ENCODE peak calls at places on chromosomes 11 and 22, in ten cellular contexts. P is SK-N-SH; F is ovary; N is adipocyte; X is adrenal gland; K is heart left ventricle; D is neuronal stem cell; T is ascending aorta; H is effector memory CD4-positive, alpha-beta T cell; V is fibroblast of lung. A is an unnamed sample. For H3K4me1 and H3K9me3, the result is how much of the 10 kb centered on the place peaks cover.

GRCh38 chr11:110805764-110806163 is 93.5 kb upstream of the ARHGAP20 start:
- DNase-seq in N (no peak), F (no peak), X (no peak), H (no peak), V (no peak), D (no peak), P (no peak), K (no peak), T (no peak), A (no peak)

GRCh38 chr11:112785717-112786116 is 175.5 kb upstream of the NCAM1 start:
- DNase-seq in K (peak), F (no peak), V (peak), X (peak), T (no peak), D (no peak), P (no peak), N (peak), H (no peak), A (no peak)

GRCh38 chr11:34204396-34205279 is 99.2 kb downstream of the NAT10 start:
- DNase-seq in K (no peak), N (peak), X (no peak), P (no peak), H (no peak), F (no peak), D (no peak), V (peak), T (no peak), A (no peak)

GRCh38 chr11:69874984-69875673 is 55.9 kb upstream of the FGF3 start:
- DNase-seq in D (no peak), P (peak), X (no peak), F (no peak), H (no peak), T (no peak), K (peak), N (no peak), V (no peak), A (no peak)

GRCh38 chr11:14309425-14310192 is 49.4 kb downstream of the RRAS2 start:
- DNase-seq in T (no peak), F (no peak), P (no peak), N (no peak), K (no peak), H (no peak), D (no peak), V (no peak), X (no peak), A (no peak)

GRCh38 chr11:32255876-32256275 is 165.0 kb downstream of the RCN1 start:
- DNase-seq in T (no peak), N (no peak), H (no peak), K (no peak), F (no peak), X (no peak), V (no peak), P (no peak), D (no peak), A (no peak)

GRCh38 chr11:77140231-77140959 is 12.3 kb downstream of the MYO7A start:
- DNase-seq in P (peak), F (peak), X (peak), V (peak), T (no peak), K (peak), H (no peak), N (peak), D (no peak), A (no peak)

GRCh38 chr11:69369210-69369609 is 75.3 kb downstream of the MYEOV start:
- DNase-seq in H (no peak), T (no peak), D (no peak), P (no peak), V (no peak), X (no peak), N (no peak), F (no peak), K (no peak), A (no peak)

GRCh38 chr11:74366576-74366975 is 31.7 kb downstream of the PGM2L1 start:
- DNase-seq in K (no peak), N (peak), P (no peak), H (no peak), D (peak), F (no peak), T (no peak), X (no peak), V (peak), A (no peak)

GRCh38 chr11:127492025-127492424 is 491.5 kb upstream of the KIRREL3 start:
- DNase-seq in H (no peak), P (no peak), K (no peak), X (no peak), D (no peak), N (no peak), T (no peak), V (peak), F (no peak), A (no peak)

GRCh38 chr11:10550988-10551657 is 10.1 kb upstream of the RNF141 start:
- DNase-seq in P (no peak), K (no peak), F (no peak), V (no peak), X (no peak), H (no peak), T (no peak), N (peak), D (no peak), A (no peak)

GRCh38 chr11:5620606-5621521 is 3.9 kb upstream of the TRIM34 start:
- DNase-seq in H (no peak), X (no peak), T (no peak), V (peak), P (no peak), K (no peak), D (no peak), N (peak), F (no peak), A (no peak)

GRCh38 chr11:73818838-73819237 is 31.2 kb downstream of the MRPL48 start:
- DNase-seq in H (no peak), P (peak), N (peak), K (no peak), F (no peak), V (peak), T (no peak), X (no peak), D (no peak), A (no peak)

GRCh38 chr11:47991894-47992293 is 11.5 kb downstream of the PTPRJ start:
- DNase-seq in D (no peak), X (no peak), K (no peak), P (no peak), N (no peak), H (no peak), F (no peak), V (no peak), T (no peak), A (no peak)

GRCh38 chr11:5626191-5626590 is 1.4 kb downstream of the TRIM34 start:
- DNase-seq in D (no peak), N (peak), V (no peak), T (no peak), H (no peak), K (no peak), P (no peak), X (no peak), F (no peak), A (no peak)

GRCh38 chr22:40684728-40685127 is 5.4 kb downstream of the MCHR1 start:
- DNase-seq in K (no peak), H (no peak), N (no peak), T (no peak), D (no peak), X (no peak), V (no peak), P (no peak), F (no peak), A (no peak)

GRCh38 chr11:12218909-12219308 is 108.5 kb downstream of the MICAL2 start:
- DNase-seq in T (no peak), F (no peak), K (no peak), V (no peak), P (no peak), X (no peak), D (no peak), N (no peak), H (no peak), A (no peak)

GRCh38 chr11:1458340-1459218 is 28.0 kb downstream of the MOB2 start:
- DNase-seq in N (peak), H (no peak), P (peak), F (peak), D (peak), V (peak), T (no peak), K (peak), X (peak), A (peak)

GRCh38 chr11:1041149-1041467 is 4.6 kb upstream of the MUC6 start:
- DNase-seq in K (no peak), T (no peak), N (no peak), V (no peak), F (no peak), P (no peak), X (no peak), D (no peak), H (no peak), A (no peak)

GRCh38 chr11:33733978-33734377 is 2.2 kb downstream of the CD59 start:
- DNase-seq in X (no peak), H (no peak), V (no peak), K (no peak), T (no peak), P (no peak), N (no peak), D (no peak), F (no peak), A (no peak)

GRCh38 chr11:8097062-8097814 is 16.2 kb downstream of the TUB start:
- DNase-seq in T (no peak), P (no peak), X (peak), F (no peak), D (no peak), K (peak), V (no peak), N (no peak), H (no peak), A (no peak)

GRCh38 chr22:21443735-21444421 is 23.3 kb upstream of the TMEM191C start:
- DNase-seq in V (no peak), H (no peak), X (no peak), T (no peak), P (no peak), F (no peak), K (no peak), D (no peak), N (no peak), A (peak)

GRCh38 chr11:66570826-66571222 is 2.4 kb upstream of the CTSF start:
- DNase-seq in P (no peak), F (no peak), H (no peak), D (no peak), V (no peak), N (no peak), T (no peak), X (no peak), K (no peak), A (no peak)

GRCh38 chr11:62443390-62444201 is 24.8 kb downstream of the SCGB1A1 start:
- DNase-seq in N (peak), D (no peak), V (peak), F (no peak), P (peak), K (no peak), T (no peak), X (peak), H (no peak), A (no peak)

GRCh38 chr11:67274768-67275605 is 8.7 kb downstream of the GRK2 start:
- DNase-seq in D (no peak), V (no peak), H (no peak), F (peak), P (no peak), T (no peak), K (peak), X (peak), N (no peak), A (peak)

GRCh38 chr11:65658174-65659021 is 4.3 kb downstream of the RELA start:
- DNase-seq in P (no peak), T (no peak), K (no peak), H (no peak), X (no peak), V (no peak), N (no peak), D (no peak), F (no peak), A (no peak)

GRCh38 chr11:44600739-44601416 is 35.4 kb downstream of the CD82 start:
- DNase-seq in X (no peak), H (no peak), T (no peak), P (no peak), F (no peak), K (no peak), V (no peak), D (no peak), N (no peak), A (no peak)

GRCh38 chr22:38262051-38262795 is 10.6 kb downstream of the TMEM184B start:
- DNase-seq in D (no peak), F (peak), X (peak), K (peak), P (peak), T (no peak), V (peak), H (peak), N (no peak), A (peak)
- H3K4me1 ChIP-seq in D (under half), F (under half), X (half or more), K (half or more), P (under half), T (under half), V (under half), H (under half), N (under half), A (half or more)

GRCh38 chr22:48559647-48560388 is 1267.9 kb downstream of the BRD1 start:
- DNase-seq in H (no peak), K (no peak), P (no peak), N (no peak), V (no peak), D (no peak), F (no peak), X (no peak), T (no peak), A (no peak)

GRCh38 chr22:48558606-48559402 is 1268.9 kb downstream of the BRD1 start:
- DNase-seq in T (no peak), D (no peak), H (no peak), K (no peak), X (no peak), V (no peak), F (no peak), P (no peak), N (no peak), A (no peak)

GRCh38 chr22:48560836-48561235 is 1266.8 kb downstream of the BRD1 start:
- DNase-seq in F (no peak), P (no peak), T (no peak), V (no peak), D (no peak), N (no peak), K (no peak), X (no peak), H (no peak), A (no peak)

GRCh38 chr22:48561676-48562075 is 1266.0 kb downstream of the BRD1 start:
- DNase-seq in V (no peak), T (no peak), X (no peak), D (no peak), P (no peak), K (no peak), H (no peak), N (no peak), F (no peak), A (peak)

DNA sequence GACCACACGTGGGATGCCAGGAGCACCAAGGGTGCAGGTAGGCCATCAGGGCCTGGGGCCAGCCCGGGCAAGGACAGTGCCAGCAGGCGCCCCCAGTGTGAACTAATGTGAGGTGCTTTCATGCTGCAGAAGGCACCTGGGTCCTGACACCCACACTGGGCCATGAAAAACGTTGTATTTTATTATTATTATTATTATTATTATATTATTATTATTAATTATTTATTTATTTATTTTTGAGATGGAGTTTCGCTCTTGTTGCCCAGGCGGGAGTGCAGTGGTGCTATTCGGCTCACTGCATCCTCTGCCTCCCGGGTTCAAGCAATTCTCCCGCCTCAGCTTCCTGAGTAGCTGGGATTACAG is 1267.3 kb downstream of the BRD1 start:
- DNase-seq in N (no peak), P (no peak), T (no peak), H (no peak), F (no peak), D (no peak), K (no peak), V (no peak), X (no peak), A (no peak)
- H3K9me3 ChIP-seq in N (under half), P (under half), T (under half), H (under half), F (under half), D (under half), K (under half), V (under half), X (under half), A (under half)

GRCh38 chr22:30285176-30285845 is 4.0 kb downstream of the CASTOR1 start:
- DNase-seq in V (no peak), F (no peak), N (no peak), P (no peak), K (no peak), H (no peak), X (no peak), T (no peak), D (no peak), A (peak)

GRCh38 chr22:30283342-30283741 is 6.0 kb downstream of the CASTOR1 start:
- DNase-seq in T (no peak), H (no peak), N (no peak), F (no peak), X (no peak), K (no peak), D (no peak), V (no peak), P (no peak), A (no peak)

GRCh38 chr22:30285846-30286200 is 3.5 kb downstream of the CASTOR1 start:
- DNase-seq in H (no peak), K (no peak), N (no peak), V (no peak), P (no peak), X (no peak), D (no peak), T (no peak), F (no peak), A (peak)

GRCh38 chr22:30282616-30283046 is 6.7 kb downstream of the CASTOR1 start:
- DNase-seq in N (no peak), F (no peak), H (no peak), D (no peak), P (no peak), T (no peak), V (no peak), K (no peak), X (no peak), A (peak)

DNA sequence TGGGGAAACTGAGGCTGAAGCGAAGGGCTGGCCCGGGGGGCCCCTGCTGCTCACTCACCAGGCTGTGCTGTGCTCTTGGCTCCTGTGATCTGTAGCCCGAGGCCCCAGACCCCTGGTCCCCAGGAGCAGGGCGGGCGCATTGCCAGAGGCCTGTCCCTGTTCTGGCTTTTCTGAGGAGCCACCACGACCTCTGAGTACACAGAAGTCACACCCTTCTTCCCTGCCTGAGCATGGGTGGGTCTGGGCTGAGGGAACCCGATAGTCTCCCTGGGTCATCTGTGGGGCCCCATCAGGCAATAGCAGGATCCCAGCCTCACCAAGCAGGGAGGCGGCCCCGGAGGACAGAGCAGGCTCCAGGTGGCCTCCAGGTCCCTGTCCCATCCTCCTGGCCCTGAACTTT is 5.1 kb downstream of the CASTOR1 start:
- DNase-seq in X (no peak), D (no peak), F (no peak), V (no peak), K (no peak), T (no peak), N (no peak), P (no peak), H (no peak), A (no peak)
- H3K4me1 ChIP-seq in X (under half), D (under half), F (under half), V (under half), K (under half), T (under half), N (under half), P (under half), H (under half), A (under half)

GRCh38 chr22:22913989-22914388 is 26.4 kb downstream of the IGLL5 start:
- DNase-seq in F (no peak), V (no peak), T (no peak), X (no peak), D (no peak), P (no peak), K (no peak), N (no peak), H (no peak), A (no peak)

GRCh38 chr22:22916215-22916951 is 28.8 kb downstream of the IGLL5 start:
- DNase-seq in F (no peak), T (no peak), P (no peak), V (no peak), H (no peak), X (no peak), D (no peak), K (no peak), N (no peak), A (no peak)

GRCh38 chr22:22915670-22916035 is 28.0 kb downstream of the IGLL5 start:
- DNase-seq in F (no peak), N (no peak), V (no peak), P (no peak), H (no peak), D (no peak), K (no peak), X (no peak), T (no peak), A (no peak)

GRCh38 chr22:22916952-22917290 is 29.3 kb downstream of the IGLL5 start:
- DNase-seq in D (no peak), V (no peak), H (no peak), X (no peak), N (no peak), P (no peak), F (no peak), T (no peak), K (no peak), A (no peak)

GRCh38 chr22:22914726-22915669 is 27.4 kb downstream of the IGLL5 start:
- DNase-seq in F (no peak), T (no peak), V (no peak), K (no peak), H (no peak), P (no peak), D (no peak), N (no peak), X (peak), A (no peak)
- H3K9me3 ChIP-seq in F (under half), T (under half), V (under half), K (under half), H (under half), P (under half), D (under half), N (under half), X (under half), A (under half)

GRCh38 chr11:118908931-118909618 is 16.7 kb downstream of the BCL9L start:
- DNase-seq in P (peak), F (peak), N (peak), K (peak), T (no peak), H (no peak), D (no peak), X (peak), V (peak), A (peak)
- H3K4me1 ChIP-seq in P (half or more), F (under half), N (half or more), K (half or more), T (half or more), H (half or more), D (half or more), X (half or more), V (half or more), A (half or more)

DNA sequence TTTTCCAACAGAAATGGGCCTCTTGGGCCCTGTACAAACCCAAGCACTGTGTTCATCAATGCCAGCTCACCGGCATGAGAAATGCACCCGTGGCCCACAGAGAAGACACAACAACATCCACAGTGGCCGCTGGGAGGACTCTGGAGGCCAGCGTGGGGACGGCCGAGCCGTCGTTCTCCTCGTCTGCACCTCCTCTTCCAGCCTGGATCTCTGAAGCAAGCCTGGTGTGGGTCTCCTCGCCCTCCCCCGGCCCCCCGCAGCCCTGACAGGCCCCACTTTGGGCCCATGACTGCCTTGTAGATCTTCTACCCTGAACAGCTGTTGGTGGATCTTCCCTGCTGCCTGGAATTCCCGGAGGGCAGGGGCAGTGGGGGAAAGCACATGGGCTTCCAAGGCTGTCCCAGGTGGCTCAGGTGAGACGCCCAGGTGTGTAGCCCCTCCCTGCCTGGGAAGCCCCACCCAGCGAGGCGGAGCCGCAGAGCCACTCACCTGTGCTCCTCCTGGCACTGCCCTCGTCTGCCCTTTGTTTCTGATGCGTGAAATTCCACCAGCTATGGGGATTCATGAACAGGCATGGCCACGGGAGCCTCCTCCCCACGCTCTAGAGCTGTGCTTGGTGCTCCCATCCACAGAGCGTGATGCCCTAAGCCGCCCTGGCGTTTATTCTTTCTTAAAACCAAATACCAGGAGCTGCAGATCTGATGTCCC is 225.9 kb downstream of the BRD1 start:
- DNase-seq in T (no peak), X (no peak), P (no peak), D (no peak), F (no peak), H (no peak), N (no peak), V (no peak), K (no peak), A (no peak)
- H3K9me3 ChIP-seq in T (under half), X (under half), P (under half), D (under half), F (under half), H (under half), N (under half), V (under half), K (under half), A (under half)

A was measured in left lung.